ENCODE peak calls at places on chromosome 7, in nine cellular contexts. N is CD8-positive, alpha-beta T cell; Q is GM10248; B is astrocyte of the spinal cord; L is skeletal muscle cell; P is progenitor cell of endocrine pancreas; F is AG09309; D is upper lobe of right lung; M is NAMALWA. U is an unnamed sample.

GRCh38 chr7:43465581-43466554 is 117.0 kb upstream of the STK17A start:
- DNase-seq in D (no peak), P (no peak), Q (no peak), N (no peak), M (no peak), L (no peak), B (no peak), F (no peak), U (no peak)

GRCh38 chr7:128737867-128738390 is 1.2 kb upstream of the CALU start:
- DNase-seq in L (peak; percentile 42), D (no peak), N (no peak), Q (no peak), P (no peak), F (peak; percentile 39), M (peak; percentile 24), B (peak; percentile 58), U (peak; percentile 89)

GRCh38 chr7:50208335-50208982 is 96.1 kb upstream of the IKZF1 start:
- DNase-seq in P (no peak), D (no peak), N (no peak), Q (no peak), M (no peak), L (no peak), B (no peak), F (no peak), U (no peak)

GRCh38 chr7:256461-256940 is 33.5 kb upstream of the FOXL3 start:
- DNase-seq in P (no peak), M (no peak), N (no peak), B (no peak), L (no peak), Q (no peak), F (no peak), D (peak; percentile 62), U (no peak)

GRCh38 chr7:105387621-105388372 is 924 bp downstream of the SRPK2 start:
- DNase-seq in Q (peak; percentile 78), L (no peak), M (peak; percentile 83), F (no peak), B (peak; percentile 42), N (peak; percentile 32), P (peak; percentile 42), D (peak; percentile 90), U (peak; percentile 69)

GRCh38 chr7:156827587-156828203 is 65.3 kb downstream of the LMBR1 start:
- DNase-seq in L (peak; percentile 1), P (no peak), N (no peak), D (no peak), Q (no peak), F (no peak), M (peak; percentile 56), B (peak; percentile 33), U (peak; percentile 38)

GRCh38 chr7:8060241-8060640 is 91.6 kb downstream of the GLCCI1 start:
- DNase-seq in Q (no peak), N (no peak), M (no peak), D (no peak), P (no peak), F (no peak), L (no peak), B (peak; percentile 26), U (no peak)

GRCh38 chr7:101555921-101556275 is 73.2 kb downstream of the MYL10 start:
- DNase-seq in D (peak; percentile 40), B (no peak), M (no peak), L (no peak), Q (peak; percentile 2), P (no peak), N (no peak), F (no peak), U (no peak)

U was measured in mesenchymal stem cell.